ENCODE peak calls at places on chromosomes 4 and X, in eight cellular contexts. K is endothelial cell, F is AG10803, A is testis, T is fibroblast of the aortic adventitia, I is IMR-90, J is neural crest cell, M is GM13977. D is an unnamed sample.

GRCh38 chr4:82467442-82467841 is 37.1 kb downstream of the ENOPH1 start:
- DNase-seq in J (no peak), F (peak; percentile 15), I (no peak), T (peak; percentile 76), M (no peak), K (no peak), A (no peak), D (no peak)

GRCh38 chrX:3026074-3026588 is 15.1 kb upstream of the ARSF start:
- DNase-seq in M (no peak), J (no peak), K (no peak), T (no peak), F (no peak), A (no peak), I (no peak), D (no peak)

GRCh38 chrX:107450823-107451509 is 1.5 kb downstream of the FRMPD3 start:
- DNase-seq in T (no peak), M (no peak), J (peak; percentile 25), A (no peak), I (no peak), F (no peak), K (peak; percentile 46), D (no peak)

GRCh38 chr4:6229671-6230501 is 29.5 kb upstream of the JAKMIP1 start:
- DNase-seq in T (no peak), K (no peak), A (peak; percentile 8), I (no peak), M (no peak), F (no peak), J (no peak), D (no peak)

GRCh38 chrX:135740683-135741149 is 27.3 kb downstream of the CT45A3 start:
- DNase-seq in M (peak; percentile 44), A (peak; percentile 44), F (no peak), J (peak; percentile 3), T (no peak), I (no peak), K (peak; percentile 44), D (no peak)

GRCh38 chrX:122219735-122220134 is 964.3 kb upstream of the GRIA3 start:
- DNase-seq in M (no peak), I (no peak), J (no peak), F (no peak), A (no peak), T (no peak), K (no peak), D (no peak)

GRCh38 chr4:15197005-15197404 is 194.7 kb downstream of the CPEB2 start:
- DNase-seq in T (peak; percentile 42), M (no peak), A (no peak), F (peak; percentile 11), I (peak; percentile 28), J (peak; percentile 4), K (peak; percentile 21), D (no peak)

GRCh38 chr4:7967501-7968261 is 28.0 kb upstream of the AFAP1 start:
- DNase-seq in J (no peak), T (peak; percentile 54), K (no peak), M (no peak), I (peak; percentile 54), A (no peak), F (no peak), D (no peak)

GRCh38 chr4:173046144-173046543 is 122.5 kb upstream of the GALNT7 start:
- DNase-seq in J (no peak), A (no peak), T (no peak), I (no peak), M (no peak), K (no peak), F (no peak), D (no peak)

GRCh38 chr4:10104991-10105276 is 11.7 kb downstream of the WDR1 start:
- DNase-seq in K (no peak), M (no peak), J (no peak), F (no peak), A (no peak), I (no peak), T (no peak), D (no peak)

GRCh38 chr4:41160856-41161255 is 53.5 kb downstream of the APBB2 start:
- DNase-seq in J (no peak), K (no peak), M (no peak), A (no peak), F (peak; percentile 51), T (peak; percentile 43), I (peak; percentile 34), D (no peak)

GRCh38 chr4:5751073-5751917 is 40.3 kb downstream of the EVC start:
- DNase-seq in K (no peak), T (peak; percentile 71), M (no peak), I (peak; percentile 81), A (no peak), J (no peak), F (peak; percentile 95), D (no peak)

GRCh38 chrX:73962948-73963347 is 341.0 kb upstream of the ZCCHC13 start:
- DNase-seq in K (no peak), A (no peak), M (no peak), I (no peak), J (no peak), F (no peak), T (no peak), D (no peak)

GRCh38 chrX:42129022-42129421 is 205.7 kb upstream of the CASK start:
- DNase-seq in A (no peak), F (no peak), T (no peak), K (no peak), I (no peak), M (no peak), J (no peak), D (no peak)

GRCh38 chrX:134026732-134027311 is 41.4 kb upstream of the GPC3 start:
- DNase-seq in I (peak; percentile 5), T (peak; percentile 28), A (peak; percentile 46), F (peak; percentile 8), J (peak; percentile 68), M (peak; percentile 7), K (peak; percentile 52), D (peak; percentile 59)

GRCh38 chrX:34778961-34779360 is 121.9 kb upstream of the TMEM47 start:
- DNase-seq in A (no peak), T (peak; percentile 71), M (no peak), J (no peak), I (peak; percentile 86), K (no peak), F (peak; percentile 63), D (no peak)

GRCh38 chr4:8473198-8473919 is 32.8 kb downstream of the TRMT44 start:
- DNase-seq in J (no peak), A (no peak), F (peak; percentile 8), T (peak; percentile 46), K (no peak), M (no peak), I (no peak), D (no peak)

GRCh38 chrX:133670394-133670793 is 255.1 kb upstream of the GPC4 start:
- DNase-seq in K (peak; percentile 11), I (peak; percentile 31), A (peak; percentile 21), T (peak; percentile 71), M (peak; percentile 40), J (peak; percentile 31), F (peak; percentile 37), D (no peak)

GRCh38 chr4:30817489-30817888 is 97.3 kb downstream of the PCDH7 start:
- DNase-seq in J (no peak), T (no peak), M (no peak), F (no peak), K (no peak), I (no peak), A (no peak), D (no peak)

DNA sequence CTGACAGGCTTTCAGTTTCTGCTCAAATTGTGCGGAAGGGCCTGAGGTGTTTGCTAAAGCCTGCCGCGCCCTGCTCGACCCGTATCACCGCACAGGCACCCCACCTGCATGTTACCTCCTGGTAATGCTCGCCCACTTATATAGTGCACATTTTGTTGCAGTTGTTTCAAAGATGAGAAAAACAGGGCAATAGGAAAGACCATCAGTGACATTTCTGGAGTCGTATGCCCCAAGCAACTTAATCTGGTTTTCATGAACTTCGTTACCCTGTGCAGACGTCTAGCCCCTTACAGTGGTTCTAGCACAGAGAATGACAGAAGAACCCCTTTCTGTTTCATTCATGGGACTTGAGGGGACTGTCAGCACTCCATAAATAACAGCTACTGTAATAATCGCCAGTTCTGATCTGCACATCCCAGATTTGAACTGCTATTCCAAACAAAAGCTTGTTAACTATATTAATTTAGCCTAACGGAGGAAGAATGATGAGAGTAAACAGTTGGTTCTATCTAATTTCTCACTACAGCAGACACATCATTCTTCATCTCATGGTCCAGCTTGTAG is 940 bp upstream of the DCTD start:
- DNase-seq in K (no peak), A (no peak), I (no peak), J (no peak), F (no peak), M (no peak), T (peak; percentile 57), D (no peak)
- TF ChIP-seq CTCF in K (no peak), A (no peak), I (no peak), J (peak; percentile 7), F (no peak), M (no peak), T (no peak), D (no peak)

GRCh38 chr4:175954685-175955084 is 111.0 kb upstream of the WDR17 start:
- DNase-seq in M (no peak), I (no peak), J (no peak), K (no peak), A (no peak), T (no peak), F (no peak), D (no peak)

GRCh38 chr4:175951794-175952193 is 113.8 kb upstream of the WDR17 start:
- DNase-seq in T (peak; percentile 6), J (no peak), I (peak; percentile 1), A (no peak), M (no peak), F (no peak), K (no peak), D (no peak)

GRCh38 chr4:175953960-175954521 is 111.6 kb upstream of the WDR17 start:
- DNase-seq in J (no peak), A (no peak), F (no peak), I (no peak), T (no peak), M (peak; percentile 15), K (no peak), D (no peak)
- TF ChIP-seq CTCF in J (peak; percentile 36), A (no peak), F (no peak), I (peak; percentile 19), T (no peak), M (peak; percentile 41), K (no peak), D (no peak)

DNA sequence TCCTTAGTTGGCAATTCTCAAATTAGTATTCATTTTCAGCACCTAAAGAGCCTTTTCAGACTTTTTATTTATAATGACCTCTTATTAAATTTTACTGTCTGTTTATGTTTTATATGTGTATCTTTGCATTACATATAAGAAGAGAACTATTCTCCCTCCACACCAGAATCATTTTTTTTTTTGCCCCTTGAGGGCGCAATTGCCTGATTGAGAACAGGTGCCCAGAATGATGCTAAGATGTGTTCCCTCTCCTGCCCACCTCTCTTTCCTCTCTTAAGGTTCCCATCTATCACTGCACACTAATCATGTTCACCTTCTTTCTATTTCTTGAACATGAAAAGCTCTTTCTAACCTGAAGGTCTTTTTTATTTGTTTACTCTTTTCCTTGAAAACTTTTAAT is 44.2 kb upstream of the ADAM29 start:
- DNase-seq in K (no peak), J (no peak), M (peak; percentile 19), T (peak; percentile 1), A (peak; percentile 14), I (no peak), F (no peak), D (no peak)
- TF ChIP-seq CTCF in K (no peak), J (peak; percentile 40), M (peak; percentile 69), T (no peak), A (no peak), I (no peak), F (no peak), D (peak; percentile 37)

GRCh38 chr4:43918377-43918776 is 530.2 kb downstream of the KCTD8 start:
- DNase-seq in A (no peak), K (no peak), F (no peak), I (no peak), T (no peak), J (no peak), M (no peak), D (no peak)
- TF ChIP-seq CTCF in A (no peak), K (no peak), F (no peak), I (no peak), T (no peak), J (no peak), M (no peak), D (no peak)

GRCh38 chr4:153790962-153791551 is 2.2 kb upstream of the SFRP2 start:
- DNase-seq in K (peak; percentile 68), J (peak; percentile 73), T (no peak), A (peak; percentile 47), F (peak; percentile 25), M (peak; percentile 66), I (no peak), D (peak; percentile 58)
- TF ChIP-seq CTCF in K (no peak), J (peak; percentile 61), T (no peak), A (no peak), F (peak; percentile 38), M (peak; percentile 28), I (no peak), D (peak; percentile 53)

D was measured in progenitor cell of endocrine pancreas.